ENCODE peak calls at places on chromosomes 4 and X, in nine cellular contexts. One of them, this sample, is unnamed.

GRCh38 chr4:73189274-73189810 is 69.3 kb downstream of the ANKRD17 start:
- DNase-seq in activated T-cell treated with anti-CD3 and anti-CD28 coated beads, Interleukin-2, amount 50 U/mL, for 72 hours: no peak
- DNase-seq in GM20000: no peak
- DNase-seq in cardiac fibroblast: peak
- DNase-seq in dermis microvascular lymphatic vessel endothelial cell: no peak
- DNase-seq in stimulated activated CD8-positive, alpha-beta memory T cell treated with anti-CD3 and anti-CD28 coated beads, Interleukin-4, amount 100 ng/mL, for 24 hours: no peak
- DNase-seq in NCI-H510A: no peak
- DNase-seq in NCI-H82: no peak
- DNase-seq in kidney: no peak
- DNase-seq in this sample: no peak

GRCh38 chr4:184648220-184649025 is 824 bp downstream of the CASP3 start:
- DNase-seq in GM20000: peak
- DNase-seq in activated T-cell treated with anti-CD3 and anti-CD28 coated beads, Interleukin-2, amount 50 U/mL, for 72 hours: peak
- DNase-seq in cardiac fibroblast: peak
- DNase-seq in NCI-H82: peak
- DNase-seq in NCI-H510A: no peak
- DNase-seq in dermis microvascular lymphatic vessel endothelial cell: peak
- DNase-seq in stimulated activated CD8-positive, alpha-beta memory T cell treated with anti-CD3 and anti-CD28 coated beads, Interleukin-4, amount 100 ng/mL, for 24 hours: peak
- DNase-seq in kidney: peak
- DNase-seq in this sample: peak

GRCh38 chrX:79133897-79134296 is 10.6 kb upstream of the GPR174 start:
- DNase-seq in NCI-H510A: no peak
- DNase-seq in dermis microvascular lymphatic vessel endothelial cell: no peak
- DNase-seq in stimulated activated CD8-positive, alpha-beta memory T cell treated with anti-CD3 and anti-CD28 coated beads, Interleukin-4, amount 100 ng/mL, for 24 hours: no peak
- DNase-seq in activated T-cell treated with anti-CD3 and anti-CD28 coated beads, Interleukin-2, amount 50 U/mL, for 72 hours: no peak
- DNase-seq in GM20000: no peak
- DNase-seq in NCI-H82: no peak
- DNase-seq in cardiac fibroblast: no peak
- DNase-seq in kidney: no peak
- DNase-seq in this sample: no peak

GRCh38 chr4:118849867-118850812 is 14.2 kb upstream of the SEC24D start:
- DNase-seq in GM20000: peak
- DNase-seq in cardiac fibroblast: peak
- DNase-seq in stimulated activated CD8-positive, alpha-beta memory T cell treated with anti-CD3 and anti-CD28 coated beads, Interleukin-4, amount 100 ng/mL, for 24 hours: no peak
- DNase-seq in NCI-H82: no peak
- DNase-seq in activated T-cell treated with anti-CD3 and anti-CD28 coated beads, Interleukin-2, amount 50 U/mL, for 72 hours: peak
- DNase-seq in NCI-H510A: no peak
- DNase-seq in kidney: no peak
- DNase-seq in dermis microvascular lymphatic vessel endothelial cell: peak
- DNase-seq in this sample: peak

GRCh38 chrX:40943093-40943641 is 142.1 kb upstream of the USP9X start:
- DNase-seq in stimulated activated CD8-positive, alpha-beta memory T cell treated with anti-CD3 and anti-CD28 coated beads, Interleukin-4, amount 100 ng/mL, for 24 hours: no peak
- DNase-seq in dermis microvascular lymphatic vessel endothelial cell: no peak
- DNase-seq in GM20000: no peak
- DNase-seq in cardiac fibroblast: no peak
- DNase-seq in kidney: no peak
- DNase-seq in NCI-H82: no peak
- DNase-seq in activated T-cell treated with anti-CD3 and anti-CD28 coated beads, Interleukin-2, amount 50 U/mL, for 72 hours: no peak
- DNase-seq in NCI-H510A: no peak
- DNase-seq in this sample: no peak

GRCh38 chr4:66443020-66443419 is 772.7 kb upstream of the EPHA5 start:
- DNase-seq in NCI-H510A: no peak
- DNase-seq in kidney: no peak
- DNase-seq in activated T-cell treated with anti-CD3 and anti-CD28 coated beads, Interleukin-2, amount 50 U/mL, for 72 hours: no peak
- DNase-seq in cardiac fibroblast: no peak
- DNase-seq in dermis microvascular lymphatic vessel endothelial cell: no peak
- DNase-seq in NCI-H82: no peak
- DNase-seq in GM20000: no peak
- DNase-seq in stimulated activated CD8-positive, alpha-beta memory T cell treated with anti-CD3 and anti-CD28 coated beads, Interleukin-4, amount 100 ng/mL, for 24 hours: no peak
- DNase-seq in this sample: no peak

GRCh38 chr4:48483006-48483776 is at the start of gene SLC10A4:
- DNase-seq in dermis microvascular lymphatic vessel endothelial cell: peak
- DNase-seq in stimulated activated CD8-positive, alpha-beta memory T cell treated with anti-CD3 and anti-CD28 coated beads, Interleukin-4, amount 100 ng/mL, for 24 hours: no peak
- DNase-seq in GM20000: peak
- DNase-seq in NCI-H510A: peak
- DNase-seq in cardiac fibroblast: no peak
- DNase-seq in activated T-cell treated with anti-CD3 and anti-CD28 coated beads, Interleukin-2, amount 50 U/mL, for 72 hours: peak
- DNase-seq in kidney: no peak
- DNase-seq in NCI-H82: peak
- DNase-seq in this sample: no peak

GRCh38 chrX:69158166-69159040 is 6.8 kb downstream of the PJA1 start:
- DNase-seq in kidney: peak
- DNase-seq in GM20000: peak
- DNase-seq in cardiac fibroblast: peak
- DNase-seq in NCI-H510A: peak
- DNase-seq in stimulated activated CD8-positive, alpha-beta memory T cell treated with anti-CD3 and anti-CD28 coated beads, Interleukin-4, amount 100 ng/mL, for 24 hours: peak
- DNase-seq in dermis microvascular lymphatic vessel endothelial cell: peak
- DNase-seq in activated T-cell treated with anti-CD3 and anti-CD28 coated beads, Interleukin-2, amount 50 U/mL, for 72 hours: peak
- DNase-seq in NCI-H82: peak
- DNase-seq in this sample: no peak

GRCh38 chr4:15684498-15684897 is 2.9 kb downstream of the FAM200B start:
- DNase-seq in stimulated activated CD8-positive, alpha-beta memory T cell treated with anti-CD3 and anti-CD28 coated beads, Interleukin-4, amount 100 ng/mL, for 24 hours: no peak
- DNase-seq in activated T-cell treated with anti-CD3 and anti-CD28 coated beads, Interleukin-2, amount 50 U/mL, for 72 hours: no peak
- DNase-seq in NCI-H82: no peak
- DNase-seq in NCI-H510A: no peak
- DNase-seq in kidney: no peak
- DNase-seq in dermis microvascular lymphatic vessel endothelial cell: no peak
- DNase-seq in cardiac fibroblast: no peak
- DNase-seq in GM20000: no peak
- DNase-seq in this sample: no peak

GRCh38 chrX:25020391-25021131 is 4.8 kb upstream of the ARX start:
- DNase-seq in kidney: no peak
- DNase-seq in dermis microvascular lymphatic vessel endothelial cell: peak
- DNase-seq in NCI-H510A: no peak
- DNase-seq in cardiac fibroblast: no peak
- DNase-seq in activated T-cell treated with anti-CD3 and anti-CD28 coated beads, Interleukin-2, amount 50 U/mL, for 72 hours: peak
- DNase-seq in stimulated activated CD8-positive, alpha-beta memory T cell treated with anti-CD3 and anti-CD28 coated beads, Interleukin-4, amount 100 ng/mL, for 24 hours: peak
- DNase-seq in NCI-H82: peak
- DNase-seq in GM20000: peak
- DNase-seq in this sample: no peak

GRCh38 chrX:118536687-118537461 is 41.3 kb downstream of the DOCK11 start:
- DNase-seq in GM20000: peak
- DNase-seq in dermis microvascular lymphatic vessel endothelial cell: no peak
- DNase-seq in NCI-H82: no peak
- DNase-seq in stimulated activated CD8-positive, alpha-beta memory T cell treated with anti-CD3 and anti-CD28 coated beads, Interleukin-4, amount 100 ng/mL, for 24 hours: no peak
- DNase-seq in kidney: no peak
- DNase-seq in NCI-H510A: no peak
- DNase-seq in activated T-cell treated with anti-CD3 and anti-CD28 coated beads, Interleukin-2, amount 50 U/mL, for 72 hours: no peak
- DNase-seq in cardiac fibroblast: peak
- DNase-seq in this sample: no peak

GRCh38 chr4:76377481-76377901 is 43.5 kb downstream of the CCDC158 start:
- DNase-seq in cardiac fibroblast: no peak
- DNase-seq in stimulated activated CD8-positive, alpha-beta memory T cell treated with anti-CD3 and anti-CD28 coated beads, Interleukin-4, amount 100 ng/mL, for 24 hours: no peak
- DNase-seq in NCI-H510A: no peak
- DNase-seq in GM20000: no peak
- DNase-seq in kidney: no peak
- DNase-seq in NCI-H82: no peak
- DNase-seq in dermis microvascular lymphatic vessel endothelial cell: no peak
- DNase-seq in activated T-cell treated with anti-CD3 and anti-CD28 coated beads, Interleukin-2, amount 50 U/mL, for 72 hours: no peak
- DNase-seq in this sample: no peak

GRCh38 chrX:106917830-106918500 is 2.2 kb upstream of the CLDN2 start:
- DNase-seq in dermis microvascular lymphatic vessel endothelial cell: peak
- DNase-seq in NCI-H82: no peak
- DNase-seq in kidney: no peak
- DNase-seq in activated T-cell treated with anti-CD3 and anti-CD28 coated beads, Interleukin-2, amount 50 U/mL, for 72 hours: no peak
- DNase-seq in cardiac fibroblast: peak
- DNase-seq in NCI-H510A: no peak
- DNase-seq in stimulated activated CD8-positive, alpha-beta memory T cell treated with anti-CD3 and anti-CD28 coated beads, Interleukin-4, amount 100 ng/mL, for 24 hours: no peak
- DNase-seq in GM20000: no peak
- DNase-seq in this sample: no peak

GRCh38 chr4:12949719-12950118 is 534.4 kb downstream of the RAB28 start:
- DNase-seq in cardiac fibroblast: no peak
- DNase-seq in stimulated activated CD8-positive, alpha-beta memory T cell treated with anti-CD3 and anti-CD28 coated beads, Interleukin-4, amount 100 ng/mL, for 24 hours: no peak
- DNase-seq in NCI-H510A: peak
- DNase-seq in activated T-cell treated with anti-CD3 and anti-CD28 coated beads, Interleukin-2, amount 50 U/mL, for 72 hours: no peak
- DNase-seq in kidney: no peak
- DNase-seq in GM20000: no peak
- DNase-seq in NCI-H82: no peak
- DNase-seq in dermis microvascular lymphatic vessel endothelial cell: no peak
- DNase-seq in this sample: no peak

This sample was measured in activated T-helper 9 cell treated with anti-CD3 and anti-CD28 coated beads, Interleukin-2, amount 50 U/mL, for 16 hours.